ENCODE peak calls at places on chromosomes 1 and 21, in six cellular contexts. X is IMR-90, Y is H1, P is trophoblast cell, V is neuronal stem cell, K is H9. R is an unnamed sample.

GRCh38 chr1:4880621-4881020 is 226.2 kb downstream of the AJAP1 start:
- DNase-seq in X (no peak), Y (no peak), P (no peak), V (no peak), K (peak), R (no peak)

GRCh38 chr1:168202941-168203654 is 22.7 kb upstream of the SFT2D2 start:
- DNase-seq in X (peak), Y (no peak), P (peak), V (no peak), K (no peak), R (peak)

GRCh38 chr21:25956993-25957714 is 213.4 kb downstream of the APP start:
- DNase-seq in X (peak), Y (no peak), P (no peak), V (no peak), K (no peak), R (peak)

GRCh38 chr1:243950166-243950565 is 100.1 kb upstream of the AKT3 start:
- DNase-seq in X (peak), Y (peak), P (peak), V (no peak), K (no peak), R (peak)

GRCh38 chr1:156291226-156292061 is 4.0 kb downstream of the GLMP start:
- DNase-seq in X (peak), Y (peak), P (peak), V (peak), K (peak), R (peak)

GRCh38 chr1:93692983-93693591 is 11.4 kb upstream of the BCAR3 start:
- DNase-seq in X (peak), Y (no peak), P (peak), V (no peak), K (no peak), R (peak)

GRCh38 chr21:32138658-32139057 is 140.2 kb downstream of the MIS18A start:
- DNase-seq in X (no peak), Y (no peak), P (no peak), V (no peak), K (no peak), R (no peak)

GRCh38 chr1:54808443-54809207 is 7.5 kb upstream of the TTC22 start:
- DNase-seq in X (no peak), Y (peak), P (peak), V (no peak), K (peak), R (peak)

GRCh38 chr1:20366076-20366765 is 75.5 kb downstream of the VWA5B1 start:
- DNase-seq in X (peak), Y (peak), P (no peak), V (no peak), K (peak), R (no peak)

GRCh38 chr1:170114916-170115315 is 30.8 kb upstream of the NTMT2 start:
- DNase-seq in X (peak), Y (no peak), P (peak), V (no peak), K (no peak), R (peak)

GRCh38 chr1:228059536-228060457 is 22.7 kb upstream of the ARF1 start:
- DNase-seq in X (no peak), Y (peak), P (peak), V (no peak), K (peak), R (no peak)

GRCh38 chr1:247331526-247332214 is at the start of gene ZNF496:
- DNase-seq in X (peak), Y (peak), P (peak), V (peak), K (peak), R (peak)
- H3K4ac ChIP-seq in X (peak), Y (peak), P (peak), V (no peak), K (no peak), R (peak)

GRCh38 chr1:160633330-160633903 is 13.4 kb downstream of the SLAMF1 start:
- DNase-seq in X (no peak), Y (no peak), P (no peak), V (no peak), K (no peak), R (no peak)
- H2AK5ac ChIP-seq in X (no peak), Y (no peak), P (no peak), V (no peak), K (no peak), R (no peak)

GRCh38 chr1:39082811-39083576 is 56.8 kb downstream of the NDUFS5 start:
- DNase-seq in X (no peak), Y (no peak), P (no peak), V (no peak), K (no peak), R (no peak)

GRCh38 chr1:39082140-39082799 is 56.1 kb downstream of the NDUFS5 start:
- DNase-seq in X (no peak), Y (peak), P (no peak), V (peak), K (no peak), R (no peak)

GRCh38 chr1:39080884-39081265 is 54.7 kb downstream of the NDUFS5 start:
- DNase-seq in X (no peak), Y (peak), P (no peak), V (peak), K (peak), R (no peak)

GRCh38 chr1:39080269-39080826 is 54.2 kb downstream of the NDUFS5 start:
- DNase-seq in X (no peak), Y (no peak), P (no peak), V (no peak), K (no peak), R (no peak)

DNA sequence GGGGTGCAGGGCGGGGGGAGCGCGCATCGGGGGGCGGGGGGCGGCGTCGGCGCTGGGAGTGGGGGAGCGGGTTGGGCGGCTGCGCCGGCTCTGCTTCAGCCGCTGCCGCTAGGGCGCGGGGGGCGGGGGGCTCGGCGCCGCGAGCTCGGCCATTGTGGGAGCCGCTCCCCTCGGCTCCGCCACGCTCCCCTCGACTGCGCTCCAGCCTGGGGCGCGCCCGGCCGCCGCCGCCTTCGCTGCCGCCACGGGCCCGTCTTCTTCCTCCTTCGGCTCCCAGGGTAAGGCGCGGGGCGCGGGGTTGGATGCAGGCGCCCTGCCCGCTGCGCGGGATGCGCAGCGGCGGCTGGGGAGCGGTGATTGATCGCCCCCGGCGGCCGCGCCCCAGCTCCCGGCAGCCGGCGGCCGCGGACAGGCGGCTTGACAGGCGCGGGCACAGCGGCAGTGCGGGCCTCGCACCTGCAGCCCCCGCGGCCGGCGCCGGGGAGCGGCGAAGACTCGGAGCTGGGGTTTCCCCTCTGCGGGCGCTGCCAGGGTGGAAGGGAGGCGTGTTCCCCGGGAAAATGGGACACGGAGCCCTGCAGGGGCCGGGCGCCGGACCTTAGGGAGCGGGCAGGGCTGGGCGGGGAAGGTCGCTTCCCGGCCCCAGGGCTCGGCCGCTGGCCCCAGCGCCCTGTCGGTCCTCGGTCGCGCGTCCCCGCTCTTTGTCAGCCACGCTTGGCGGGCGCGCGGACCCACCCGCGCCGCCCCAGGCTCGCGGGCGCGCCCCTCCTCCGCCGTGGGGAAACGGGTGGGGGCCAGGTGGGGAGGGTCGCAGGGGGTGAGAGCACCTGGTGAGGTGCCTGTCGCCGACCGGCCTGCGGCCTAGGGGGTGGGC is 55.4 kb downstream of the NDUFS5 start:
- DNase-seq in X (no peak), Y (peak), P (peak), V (no peak), K (no peak), R (peak)
- H2AFZ ChIP-seq in X (peak), Y (no peak), P (no peak), V (peak), K (no peak), R (peak)

DNA sequence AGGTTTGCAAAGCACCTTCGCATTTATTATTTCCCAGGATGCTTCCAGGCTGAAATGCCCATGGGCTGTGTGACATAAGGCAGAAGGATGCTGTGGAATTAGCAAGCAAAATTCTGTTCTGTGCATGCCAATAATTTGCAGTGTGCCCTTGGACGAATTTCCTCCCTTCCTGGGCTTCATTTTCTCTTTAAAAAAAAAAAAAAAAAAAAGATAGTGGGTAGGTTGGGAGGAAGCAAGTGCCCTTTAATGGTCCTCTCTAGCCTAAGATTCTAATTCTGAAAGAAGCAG is 2.5 kb upstream of the ID3 start:
- DNase-seq in X (no peak), Y (no peak), P (peak), V (no peak), K (no peak), R (no peak)
- H3K4ac ChIP-seq in X (peak), Y (no peak), P (peak), V (no peak), K (no peak), R (peak)

DNA sequence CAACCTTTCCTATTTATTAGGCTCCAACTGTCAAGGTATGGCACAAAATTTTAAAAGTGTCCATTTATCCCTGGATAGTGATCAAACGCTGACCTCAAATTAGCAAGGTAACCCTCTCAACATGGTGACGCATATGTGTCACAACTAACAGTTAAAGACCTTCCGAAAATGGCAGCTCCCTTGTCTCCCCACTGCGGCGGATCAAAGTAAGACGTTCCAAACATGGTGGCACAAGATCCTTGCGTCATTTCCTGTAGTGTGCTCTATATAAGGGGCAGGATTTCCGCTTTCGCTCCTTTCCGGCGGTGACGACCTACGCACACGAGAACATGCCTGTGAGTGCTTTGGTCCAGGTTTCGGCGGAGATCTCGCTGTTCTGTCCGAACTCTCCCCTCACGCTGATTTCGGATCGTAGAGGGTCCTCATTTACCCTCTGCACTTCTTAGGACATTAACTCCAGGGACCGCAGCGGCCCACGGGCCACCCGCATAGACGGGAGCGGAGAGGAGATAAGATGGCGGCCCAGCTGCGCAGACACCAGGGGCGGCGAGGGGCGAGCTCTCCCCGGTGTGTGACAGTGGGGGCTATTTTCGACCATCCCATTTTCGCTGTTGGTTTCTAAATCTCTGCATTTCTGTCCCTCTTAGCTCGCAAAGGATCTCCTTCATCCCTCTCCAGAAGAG is at the start of gene RPS27:
- DNase-seq in X (peak), Y (peak), P (peak), V (peak), K (peak), R (peak)
- H2AK5ac ChIP-seq in X (peak), Y (no peak), P (peak), V (peak), K (no peak), R (peak)